ENCODE peak calls at places on chromosomes 5 and 9, in five cellular contexts. One of them, this sample, is unnamed. For H3K4me1 and H3K9me3, the result is how much of the 10 kb centered on the place peaks cover.

GRCh38 chr9:71663931-71664459 is 104.3 kb downstream of the CEMIP2 start:
- DNase-seq in CD8-positive, alpha-beta T cell: no peak
- DNase-seq in transverse colon: no peak
- DNase-seq in CD4-positive, alpha-beta memory T cell: no peak
- DNase-seq in right cardiac atrium: no peak
- DNase-seq in this sample: no peak

GRCh38 chr5:42874621-42875198 is 63.0 kb upstream of the SELENOP start:
- DNase-seq in right cardiac atrium: no peak
- DNase-seq in CD4-positive, alpha-beta memory T cell: no peak
- DNase-seq in CD8-positive, alpha-beta T cell: no peak
- DNase-seq in transverse colon: peak
- DNase-seq in this sample: no peak

GRCh38 chr5:136686192-136686872 is 321.0 kb upstream of the TRPC7 start:
- DNase-seq in right cardiac atrium: no peak
- DNase-seq in CD8-positive, alpha-beta T cell: no peak
- DNase-seq in CD4-positive, alpha-beta memory T cell: no peak
- DNase-seq in transverse colon: no peak
- DNase-seq in this sample: no peak

GRCh38 chr5:71810456-71811181 is 91.5 kb downstream of the CARTPT start:
- DNase-seq in CD4-positive, alpha-beta memory T cell: no peak
- DNase-seq in CD8-positive, alpha-beta T cell: no peak
- DNase-seq in transverse colon: no peak
- DNase-seq in right cardiac atrium: no peak
- DNase-seq in this sample: no peak

GRCh38 chr5:2382776-2383677 is 368.4 kb downstream of the IRX2 start:
- DNase-seq in CD4-positive, alpha-beta memory T cell: no peak
- DNase-seq in CD8-positive, alpha-beta T cell: no peak
- DNase-seq in transverse colon: no peak
- DNase-seq in right cardiac atrium: no peak
- DNase-seq in this sample: no peak

GRCh38 chr5:21236896-21237830 is 1249.2 kb upstream of the CDH18 start:
- DNase-seq in right cardiac atrium: no peak
- DNase-seq in transverse colon: no peak
- DNase-seq in CD8-positive, alpha-beta T cell: no peak
- DNase-seq in CD4-positive, alpha-beta memory T cell: no peak
- DNase-seq in this sample: no peak

GRCh38 chr5:93235751-93236150 is 345.3 kb downstream of the NR2F1-AS1 start:
- DNase-seq in CD4-positive, alpha-beta memory T cell: no peak
- DNase-seq in transverse colon: no peak
- DNase-seq in right cardiac atrium: no peak
- DNase-seq in CD8-positive, alpha-beta T cell: no peak
- DNase-seq in this sample: no peak

GRCh38 chr5:32278403-32278802 is 34.3 kb downstream of the MTMR12 start:
- DNase-seq in transverse colon: no peak
- DNase-seq in right cardiac atrium: no peak
- DNase-seq in CD8-positive, alpha-beta T cell: no peak
- DNase-seq in CD4-positive, alpha-beta memory T cell: peak
- DNase-seq in this sample: no peak

GRCh38 chr9:82052081-82052480 is 63.5 kb downstream of the SPATA31D1 start:
- DNase-seq in transverse colon: no peak
- DNase-seq in CD8-positive, alpha-beta T cell: no peak
- DNase-seq in CD4-positive, alpha-beta memory T cell: no peak
- DNase-seq in right cardiac atrium: no peak
- DNase-seq in this sample: no peak

GRCh38 chr9:37911271-37911681 is 7.3 kb upstream of the SLC25A51 start:
- DNase-seq in transverse colon: no peak
- DNase-seq in CD8-positive, alpha-beta T cell: no peak
- DNase-seq in CD4-positive, alpha-beta memory T cell: no peak
- DNase-seq in right cardiac atrium: no peak
- DNase-seq in this sample: no peak

GRCh38 chr9:132069046-132069898 is 10.4 kb downstream of the MED27 start:
- DNase-seq in transverse colon: no peak
- DNase-seq in CD8-positive, alpha-beta T cell: no peak
- DNase-seq in right cardiac atrium: no peak
- DNase-seq in CD4-positive, alpha-beta memory T cell: no peak
- DNase-seq in this sample: no peak

GRCh38 chr9:130805510-130806387 is 29.3 kb upstream of the ABL1 start:
- DNase-seq in CD8-positive, alpha-beta T cell: no peak
- DNase-seq in CD4-positive, alpha-beta memory T cell: no peak
- DNase-seq in transverse colon: no peak
- DNase-seq in right cardiac atrium: no peak
- DNase-seq in this sample: no peak

GRCh38 chr5:79227484-79227995 is 8.4 kb upstream of the JMY start:
- DNase-seq in CD8-positive, alpha-beta T cell: no peak
- DNase-seq in transverse colon: no peak
- DNase-seq in right cardiac atrium: no peak
- DNase-seq in CD4-positive, alpha-beta memory T cell: no peak
- DNase-seq in this sample: no peak

GRCh38 chr9:86944974-86945867 is 2.1 kb downstream of the GAS1 start:
- DNase-seq in transverse colon: no peak
- DNase-seq in CD4-positive, alpha-beta memory T cell: no peak
- DNase-seq in CD8-positive, alpha-beta T cell: no peak
- DNase-seq in right cardiac atrium: peak
- DNase-seq in this sample: no peak

GRCh38 chr9:86941196-86941595 is 6.1 kb downstream of the GAS1 start:
- DNase-seq in right cardiac atrium: no peak
- DNase-seq in CD8-positive, alpha-beta T cell: no peak
- DNase-seq in transverse colon: no peak
- DNase-seq in CD4-positive, alpha-beta memory T cell: no peak
- DNase-seq in this sample: no peak

GRCh38 chr9:86943871-86944240 is 3.5 kb downstream of the GAS1 start:
- DNase-seq in right cardiac atrium: no peak
- DNase-seq in CD8-positive, alpha-beta T cell: no peak
- DNase-seq in CD4-positive, alpha-beta memory T cell: no peak
- DNase-seq in transverse colon: no peak
- DNase-seq in this sample: no peak

GRCh38 chr9:86942352-86943222 is 4.7 kb downstream of the GAS1 start:
- DNase-seq in CD4-positive, alpha-beta memory T cell: no peak
- DNase-seq in CD8-positive, alpha-beta T cell: no peak
- DNase-seq in right cardiac atrium: no peak
- DNase-seq in transverse colon: no peak
- DNase-seq in this sample: no peak

GRCh38 chr9:86943223-86943870 is 4.0 kb downstream of the GAS1 start:
- DNase-seq in CD4-positive, alpha-beta memory T cell: no peak
- DNase-seq in right cardiac atrium: no peak
- DNase-seq in transverse colon: no peak
- DNase-seq in CD8-positive, alpha-beta T cell: no peak
- DNase-seq in this sample: no peak
- H3K4me1 ChIP-seq in CD4-positive, alpha-beta memory T cell: under half
- H3K4me1 ChIP-seq in right cardiac atrium: under half
- H3K4me1 ChIP-seq in transverse colon: under half
- H3K4me1 ChIP-seq in CD8-positive, alpha-beta T cell: under half
- H3K4me1 ChIP-seq in this sample: under half

GRCh38 chr5:141421489-141421855 is 621 bp downstream of the PCDHGA11 start:
- DNase-seq in CD4-positive, alpha-beta memory T cell: no peak
- DNase-seq in CD8-positive, alpha-beta T cell: no peak
- DNase-seq in transverse colon: no peak
- DNase-seq in right cardiac atrium: no peak
- DNase-seq in this sample: no peak
- H3K9me3 ChIP-seq in CD4-positive, alpha-beta memory T cell: under half
- H3K9me3 ChIP-seq in CD8-positive, alpha-beta T cell: under half
- H3K9me3 ChIP-seq in transverse colon: half or more
- H3K9me3 ChIP-seq in right cardiac atrium: under half
- H3K9me3 ChIP-seq in this sample: half or more

GRCh38 chr9:127562271-127562780 is 49.8 kb upstream of the STXBP1 start:
- DNase-seq in CD8-positive, alpha-beta T cell: no peak
- DNase-seq in right cardiac atrium: peak
- DNase-seq in CD4-positive, alpha-beta memory T cell: no peak
- DNase-seq in transverse colon: no peak
- DNase-seq in this sample: no peak

GRCh38 chr9:127559247-127559680 is 52.8 kb upstream of the STXBP1 start:
- DNase-seq in CD4-positive, alpha-beta memory T cell: no peak
- DNase-seq in transverse colon: no peak
- DNase-seq in right cardiac atrium: peak
- DNase-seq in CD8-positive, alpha-beta T cell: no peak
- DNase-seq in this sample: no peak

GRCh38 chr9:127563579-127563978 is 48.5 kb upstream of the STXBP1 start:
- DNase-seq in transverse colon: no peak
- DNase-seq in CD4-positive, alpha-beta memory T cell: no peak
- DNase-seq in right cardiac atrium: peak
- DNase-seq in CD8-positive, alpha-beta T cell: no peak
- DNase-seq in this sample: no peak

GRCh38 chr9:127562841-127563523 is 49.1 kb upstream of the STXBP1 start:
- DNase-seq in CD4-positive, alpha-beta memory T cell: no peak
- DNase-seq in right cardiac atrium: peak
- DNase-seq in CD8-positive, alpha-beta T cell: no peak
- DNase-seq in transverse colon: no peak
- DNase-seq in this sample: no peak

DNA sequence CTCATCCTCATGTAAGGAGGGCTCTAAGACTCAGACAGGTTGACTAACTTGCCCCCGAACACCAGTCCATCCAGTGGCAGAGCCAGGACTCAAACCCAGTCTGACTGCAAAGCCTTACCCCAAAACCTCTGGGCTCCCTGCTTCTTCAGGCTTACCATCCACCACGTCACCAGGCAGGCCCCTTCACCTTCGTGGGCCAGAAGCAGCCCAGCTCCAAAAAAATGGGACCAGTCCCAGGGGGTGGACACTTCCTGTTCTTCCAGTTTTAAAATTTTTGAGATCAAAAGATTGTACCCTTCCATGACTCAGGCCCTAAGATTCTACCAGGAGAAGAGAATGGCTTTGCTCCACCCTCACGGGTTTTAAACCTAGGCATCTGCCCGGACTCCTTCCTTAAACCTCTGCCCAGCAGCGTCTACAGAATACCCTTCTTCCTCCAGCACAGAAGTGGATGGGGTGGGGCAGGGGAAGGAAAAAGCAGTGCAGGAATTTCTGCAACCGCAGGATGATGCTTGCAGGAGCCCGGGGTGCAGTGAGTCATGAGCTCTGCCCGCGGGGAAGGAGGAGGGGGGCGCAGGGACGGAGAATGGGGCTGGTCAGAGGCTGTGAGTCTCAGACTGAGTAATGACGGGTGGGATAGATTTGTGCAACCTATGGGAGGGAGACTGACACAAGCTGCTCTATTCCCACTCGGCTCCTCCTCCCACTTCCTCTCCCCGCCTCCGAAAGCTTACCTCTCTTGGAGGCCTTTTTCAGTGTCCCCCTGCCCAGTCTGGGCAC is 50.4 kb upstream of the STXBP1 start:
- DNase-seq in CD4-positive, alpha-beta memory T cell: no peak
- DNase-seq in CD8-positive, alpha-beta T cell: no peak
- DNase-seq in transverse colon: peak
- DNase-seq in right cardiac atrium: peak
- DNase-seq in this sample: peak
- H3K4me1 ChIP-seq in CD4-positive, alpha-beta memory T cell: half or more
- H3K4me1 ChIP-seq in CD8-positive, alpha-beta T cell: under half
- H3K4me1 ChIP-seq in transverse colon: half or more
- H3K4me1 ChIP-seq in right cardiac atrium: under half
- H3K4me1 ChIP-seq in this sample: half or more

GRCh38 chr5:81517462-81517861 is 123.5 kb upstream of the ACOT12 start:
- DNase-seq in CD8-positive, alpha-beta T cell: no peak
- DNase-seq in transverse colon: no peak
- DNase-seq in CD4-positive, alpha-beta memory T cell: no peak
- DNase-seq in right cardiac atrium: no peak
- DNase-seq in this sample: no peak

GRCh38 chr5:81519217-81519905 is 125.4 kb upstream of the ACOT12 start:
- DNase-seq in transverse colon: no peak
- DNase-seq in right cardiac atrium: no peak
- DNase-seq in CD8-positive, alpha-beta T cell: no peak
- DNase-seq in CD4-positive, alpha-beta memory T cell: no peak
- DNase-seq in this sample: no peak

GRCh38 chr5:81513982-81514381 is 120.0 kb upstream of the ACOT12 start:
- DNase-seq in CD4-positive, alpha-beta memory T cell: peak
- DNase-seq in CD8-positive, alpha-beta T cell: no peak
- DNase-seq in transverse colon: no peak
- DNase-seq in right cardiac atrium: no peak
- DNase-seq in this sample: no peak

DNA sequence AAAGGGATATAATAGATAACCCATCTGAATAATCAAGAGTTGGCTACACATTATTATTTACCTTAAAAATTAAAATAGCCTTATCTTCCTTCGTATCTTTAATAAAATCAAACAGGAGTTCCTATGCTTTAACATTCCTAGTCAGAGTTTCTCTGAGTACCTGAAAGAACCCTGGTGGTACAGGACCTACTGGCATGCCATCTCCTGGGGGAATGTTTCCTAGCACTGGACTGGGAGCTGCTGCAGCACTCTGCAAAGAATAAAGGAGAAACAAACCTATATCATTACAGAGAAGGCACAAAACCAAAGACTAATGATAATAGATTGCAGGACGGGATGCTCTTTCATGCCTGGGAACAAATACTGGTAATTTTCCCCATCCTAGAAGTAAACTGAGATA is 119.5 kb upstream of the ACOT12 start:
- DNase-seq in transverse colon: no peak
- DNase-seq in CD4-positive, alpha-beta memory T cell: no peak
- DNase-seq in CD8-positive, alpha-beta T cell: no peak
- DNase-seq in right cardiac atrium: no peak
- DNase-seq in this sample: no peak
- H3K9me3 ChIP-seq in transverse colon: under half
- H3K9me3 ChIP-seq in CD4-positive, alpha-beta memory T cell: under half
- H3K9me3 ChIP-seq in CD8-positive, alpha-beta T cell: under half
- H3K9me3 ChIP-seq in right cardiac atrium: under half
- H3K9me3 ChIP-seq in this sample: under half

GRCh38 chr5:113221294-113222176 is 213.3 kb downstream of the TSSK1B start:
- DNase-seq in CD4-positive, alpha-beta memory T cell: no peak
- DNase-seq in CD8-positive, alpha-beta T cell: no peak
- DNase-seq in right cardiac atrium: no peak
- DNase-seq in transverse colon: no peak
- DNase-seq in this sample: no peak
- H3K4me1 ChIP-seq in CD4-positive, alpha-beta memory T cell: under half
- H3K4me1 ChIP-seq in CD8-positive, alpha-beta T cell: under half
- H3K4me1 ChIP-seq in right cardiac atrium: under half
- H3K4me1 ChIP-seq in transverse colon: under half
- H3K4me1 ChIP-seq in this sample: half or more

This sample was measured in left ventricle myocardium inferior.